ENCODE peak calls at places on chromosome 6, in six cellular contexts. D is activated T-helper 9 cell treated with anti-CD3 and anti-CD28 coated beads, Interleukin-2, amount 50 U/mL, for 16 hours; Q is MCF 10A; S is activated CD4-positive, CD25-positive, alpha-beta regulatory T cell; E is RWPE1; R is dermis microvascular lymphatic vessel endothelial cell. K is an unnamed sample.

GRCh38 chr6:53795702-53796450 is 1.1 kb downstream of the LRRC1 start:
- DNase-seq in D (no peak), Q (peak; percentile 45), S (no peak), E (peak; percentile 40), R (no peak), K (peak; percentile 49)

GRCh38 chr6:139473731-139474130 is 99.3 kb upstream of the CITED2 start:
- DNase-seq in D (no peak), Q (no peak), S (no peak), E (no peak), R (no peak), K (no peak)

GRCh38 chr6:25835442-25836283 is 3.8 kb upstream of the SLC17A1 start:
- DNase-seq in D (no peak), Q (no peak), S (no peak), E (no peak), R (no peak), K (peak; percentile 90)

GRCh38 chr6:35757461-35758123 is 18.8 kb upstream of the CLPSL2 start:
- DNase-seq in D (no peak), Q (peak; percentile 57), S (no peak), E (no peak), R (no peak), K (peak; percentile 32)

GRCh38 chr6:111603648-111604047 is 2.0 kb downstream of the TRAF3IP2 start:
- DNase-seq in D (no peak), Q (no peak), S (no peak), E (no peak), R (no peak), K (no peak)

GRCh38 chr6:107248147-107248546 is 132.8 kb upstream of the BEND3 start:
- DNase-seq in D (no peak), Q (no peak), S (no peak), E (no peak), R (no peak), K (no peak)

GRCh38 chr6:167296293-167296690 is 5.2 kb downstream of the UNC93A start:
- DNase-seq in D (no peak), Q (no peak), S (no peak), E (no peak), R (no peak), K (no peak)

GRCh38 chr6:5682530-5682929 is 324.2 kb downstream of the NRN1 start:
- DNase-seq in D (no peak), Q (no peak), S (no peak), E (no peak), R (no peak), K (no peak)

GRCh38 chr6:119284861-119285521 is 64.6 kb downstream of the MAN1A1 start:
- DNase-seq in D (no peak), Q (peak; percentile 36), S (no peak), E (no peak), R (no peak), K (no peak)

GRCh38 chr6:148750826-148751225 is 4.0 kb downstream of the UST start:
- DNase-seq in D (no peak), Q (peak; percentile 93), S (no peak), E (no peak), R (no peak), K (no peak)

GRCh38 chr6:152859225-152859624 is 108.6 kb downstream of the VIP start:
- DNase-seq in D (no peak), Q (no peak), S (no peak), E (no peak), R (no peak), K (no peak)